ENCODE peak calls at places on chromosomes 11 and 22, in six cellular contexts. A, N, M, V, W and Q are unnamed samples.

GRCh38 chr11:74777877-74778276 is 29.2 kb downstream of the RNF169 start:
- DNase-seq in N (no peak), V (no peak), A (no peak), M (no peak), W (no peak), Q (no peak)

GRCh38 chr22:33302549-33302948 is 244.4 kb upstream of the SYN3 start:
- DNase-seq in N (no peak), M (no peak), V (no peak), W (no peak), A (no peak), Q (no peak)

GRCh38 chr11:34616830-34617504 is 3.9 kb upstream of the EHF start:
- DNase-seq in A (no peak), M (peak), N (peak), W (no peak), V (no peak), Q (no peak)

GRCh38 chr11:94826415-94826814 is 58.3 kb downstream of the AMOTL1 start:
- DNase-seq in N (peak), V (no peak), W (no peak), A (no peak), M (no peak), Q (no peak)

GRCh38 chr22:41197808-41198585 is 7.1 kb upstream of the L3MBTL2 start:
- DNase-seq in M (peak), V (peak), W (peak), N (peak), A (peak), Q (peak)

GRCh38 chr11:64846998-64847666 is 2.7 kb upstream of the CDC42BPG start:
- DNase-seq in W (peak), A (peak), V (peak), N (peak), M (peak), Q (peak)

GRCh38 chr11:84855846-84856245 is 771.3 kb downstream of the DLG2 start:
- DNase-seq in V (no peak), M (no peak), A (peak), W (no peak), N (no peak), Q (peak)

GRCh38 chr22:23401111-23401909 is 178.8 kb downstream of the IGLL1 start:
- DNase-seq in V (no peak), A (peak), W (no peak), M (no peak), N (peak), Q (peak)

GRCh38 chr11:35404397-35404775 is 15.0 kb downstream of the SLC1A2 start:
- DNase-seq in V (peak), A (peak), W (no peak), N (peak), M (no peak), Q (no peak)

GRCh38 chr11:111081021-111081511 is 164.5 kb upstream of the POU2AF2 start:
- DNase-seq in N (no peak), W (no peak), M (no peak), V (peak), A (peak), Q (no peak)
- H3K4me3 ChIP-seq in N (no peak), W (no peak), M (no peak), V (no peak), A (no peak), Q (no peak)

DNA sequence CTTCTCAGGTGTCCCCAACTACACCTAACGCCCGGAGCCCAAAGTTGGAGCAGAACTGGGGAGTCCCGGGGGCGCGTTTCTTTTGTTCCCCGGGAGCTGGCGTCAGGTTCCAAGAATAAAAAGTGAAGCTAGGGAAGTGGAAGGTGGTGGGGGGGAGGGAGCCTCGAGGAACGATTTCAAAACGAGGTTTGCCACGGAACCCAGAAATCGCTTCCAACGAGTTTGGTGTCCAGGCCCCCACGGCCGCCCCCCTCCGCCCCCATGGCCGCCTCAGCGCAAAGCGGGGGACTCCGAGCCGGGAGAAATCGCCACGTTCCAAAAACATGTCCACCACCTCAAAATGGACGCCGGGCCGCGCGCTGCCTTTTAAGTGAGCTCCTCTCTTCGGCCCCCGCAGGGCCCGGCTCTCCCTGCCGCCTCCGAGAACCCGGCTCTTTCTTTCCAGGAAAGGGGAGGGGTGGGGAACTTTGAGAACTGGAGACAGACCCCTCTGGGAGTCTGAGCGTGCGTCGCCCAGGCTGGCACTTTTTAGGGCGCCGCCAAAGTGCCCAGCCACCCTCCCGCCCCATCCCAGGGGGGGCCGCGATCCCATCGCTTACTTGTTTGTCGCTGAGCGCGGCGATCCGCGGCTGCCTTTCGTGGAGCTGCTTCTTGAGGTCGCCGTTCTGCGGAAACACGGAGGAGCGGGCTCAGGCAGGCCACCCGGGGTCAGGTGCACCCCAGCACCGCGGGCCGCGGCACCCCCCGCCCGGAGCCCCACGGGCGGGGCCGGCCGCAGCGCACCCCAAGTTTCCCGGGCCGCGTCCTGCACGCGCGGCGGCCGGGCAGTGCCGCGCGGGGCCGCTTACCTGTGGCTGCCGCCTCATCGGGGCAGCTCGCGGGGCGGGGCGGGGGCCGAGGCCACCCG is 1.6 kb downstream of the PHF21B start:
- DNase-seq in N (peak), A (peak), M (no peak), W (no peak), V (peak), Q (peak)
- H3K4me3 ChIP-seq in N (no peak), A (peak), M (peak), W (no peak), V (peak), Q (peak)

DNA sequence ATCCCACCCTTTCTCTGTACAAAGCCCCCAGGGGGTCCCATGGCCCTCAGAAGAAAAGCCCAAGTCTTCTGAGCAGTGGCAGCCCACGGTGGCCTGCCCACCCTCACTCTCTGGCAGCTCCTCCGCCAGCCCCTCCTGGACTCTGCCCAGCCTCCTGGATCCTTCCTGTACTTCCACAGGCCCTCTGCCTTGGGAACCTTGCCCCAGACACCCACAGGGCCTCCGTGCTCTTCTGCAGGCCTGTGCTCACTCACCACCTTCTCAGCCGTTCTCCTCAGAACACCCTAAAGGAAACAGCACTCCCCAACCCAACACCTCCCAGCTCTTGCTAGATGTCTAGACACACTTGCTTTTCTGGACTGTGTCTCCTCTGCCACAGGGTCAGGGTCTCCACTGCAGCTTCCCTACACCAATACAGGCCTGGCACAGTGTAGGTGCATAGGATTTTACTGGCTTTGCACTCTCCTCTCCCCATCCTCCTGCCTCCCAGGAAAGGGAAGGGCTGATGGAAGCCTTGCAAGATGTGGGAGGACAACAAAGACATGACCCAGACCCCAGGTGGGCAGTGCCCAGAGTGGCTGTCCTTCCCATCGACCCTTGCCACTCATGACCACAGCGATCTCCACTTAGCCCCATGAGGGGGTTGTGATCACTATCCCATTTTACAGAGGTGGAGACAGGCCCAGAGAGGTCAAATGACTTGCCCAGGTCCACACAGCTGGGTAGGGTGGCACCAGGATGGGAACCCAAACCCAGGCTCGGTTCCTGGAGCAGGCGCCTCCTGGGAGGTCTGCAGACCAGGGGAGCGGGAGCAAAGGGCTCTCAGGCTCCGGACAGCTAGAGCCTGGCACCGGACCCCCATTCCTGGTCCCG is 2.0 kb downstream of the SCARF2 start:
- DNase-seq in M (no peak), W (no peak), N (no peak), A (no peak), V (no peak), Q (no peak)
- H3K4me3 ChIP-seq in M (peak), W (no peak), N (no peak), A (peak), V (peak), Q (peak)

GRCh38 chr11:122659676-122660571 is 4.4 kb downstream of the UBASH3B start:
- DNase-seq in A (no peak), W (no peak), N (no peak), V (peak), M (no peak), Q (no peak)
- H3K4me3 ChIP-seq in A (no peak), W (no peak), N (no peak), V (no peak), M (no peak), Q (no peak)